ENCODE peak calls at places on chromosomes 2 and 18, in nine cellular contexts. E is HEK293T; G is activated B cell treated with CpG ODN at 0.5 μM for 24 hours; Y is activated CD4-positive, alpha-beta memory T cell treated with anti-CD3 and anti-CD28 coated beads, Interleukin-2, amount 10 ng/mL, durations not matched to agents 7 days and 5 days; X is T-helper 2 cell; H is B cell; K is spleen; T is kidney epithelial cell; B is progenitor cell of endocrine pancreas. W is an unnamed sample.

GRCh38 chr2:149355712-149356422 is 25.5 kb downstream of the LYPD6 start:
- DNase-seq in T (no peak), X (no peak), B (no peak), G (no peak), H (no peak), E (no peak), K (no peak), Y (no peak), W (no peak)

GRCh38 chr2:190062053-190062452 is 476 bp downstream of the MSTN start:
- DNase-seq in X (no peak), G (no peak), B (no peak), H (no peak), K (no peak), E (peak), T (no peak), Y (no peak), W (no peak)

GRCh38 chr2:27370816-27371620 is 602 bp downstream of the SNX17 start:
- DNase-seq in G (peak), K (no peak), H (peak), X (no peak), B (no peak), E (no peak), Y (peak), T (no peak), W (peak)

GRCh38 chr2:15762449-15762848 is 170.8 kb downstream of the DDX1 start:
- DNase-seq in K (no peak), E (no peak), T (no peak), H (no peak), X (no peak), B (no peak), G (no peak), Y (no peak), W (no peak)

GRCh38 chr2:96489261-96489660 is 15.9 kb downstream of the NEURL3 start:
- DNase-seq in B (no peak), Y (no peak), T (no peak), H (no peak), X (no peak), G (no peak), E (no peak), K (no peak), W (no peak)

GRCh38 chr18:60684843-60685513 is 312.4 kb upstream of the MC4R start:
- DNase-seq in B (no peak), G (no peak), Y (no peak), T (no peak), E (no peak), K (no peak), X (no peak), H (no peak), W (no peak)

GRCh38 chr2:241701155-241701404 is 759 bp upstream of the ING5 start:
- DNase-seq in B (no peak), H (no peak), X (no peak), K (no peak), G (no peak), E (no peak), T (no peak), Y (no peak), W (no peak)

GRCh38 chr2:145022671-145023330 is 502.9 kb upstream of the ZEB2 start:
- DNase-seq in B (no peak), T (peak), K (no peak), Y (no peak), H (no peak), G (no peak), E (no peak), X (no peak), W (no peak)